ENCODE peak calls at places on chromosome 9, in eight cellular contexts. One of them, this sample, is unnamed.

GRCh38 chr9:116286287-116286686 is 132.7 kb downstream of the PAPPA start:
- DNase-seq in ascending aorta: no peak
- DNase-seq in coronary artery: no peak
- DNase-seq in mucosa of descending colon: no peak
- DNase-seq in GM12864: no peak
- DNase-seq in H9: peak
- DNase-seq in CD8-positive, alpha-beta T cell: no peak
- DNase-seq in transverse colon: no peak
- DNase-seq in this sample: no peak

GRCh38 chr9:107592439-107592838 is 102.9 kb upstream of the KLF4 start:
- DNase-seq in ascending aorta: no peak
- DNase-seq in coronary artery: no peak
- DNase-seq in mucosa of descending colon: no peak
- DNase-seq in GM12864: no peak
- DNase-seq in H9: no peak
- DNase-seq in CD8-positive, alpha-beta T cell: no peak
- DNase-seq in transverse colon: no peak
- DNase-seq in this sample: no peak

GRCh38 chr9:116450378-116451139 is 236.5 kb upstream of the TRIM32 start:
- DNase-seq in ascending aorta: peak
- DNase-seq in coronary artery: no peak
- DNase-seq in mucosa of descending colon: no peak
- DNase-seq in GM12864: no peak
- DNase-seq in H9: no peak
- DNase-seq in CD8-positive, alpha-beta T cell: no peak
- DNase-seq in transverse colon: no peak
- DNase-seq in this sample: no peak

GRCh38 chr9:111622626-111623025 is 8.5 kb upstream of the DNAJC25 start:
- DNase-seq in ascending aorta: no peak
- DNase-seq in coronary artery: no peak
- DNase-seq in mucosa of descending colon: no peak
- DNase-seq in GM12864: no peak
- DNase-seq in H9: no peak
- DNase-seq in CD8-positive, alpha-beta T cell: no peak
- DNase-seq in transverse colon: no peak
- DNase-seq in this sample: peak

GRCh38 chr9:123710299-123710698 is 219.6 kb downstream of the DENND1A start:
- DNase-seq in ascending aorta: no peak
- DNase-seq in coronary artery: no peak
- DNase-seq in mucosa of descending colon: no peak
- DNase-seq in GM12864: no peak
- DNase-seq in H9: no peak
- DNase-seq in CD8-positive, alpha-beta T cell: no peak
- DNase-seq in transverse colon: no peak
- DNase-seq in this sample: no peak

GRCh38 chr9:22103650-22104575 is 94.8 kb upstream of the CDKN2B start:
- DNase-seq in ascending aorta: no peak
- DNase-seq in coronary artery: no peak
- DNase-seq in mucosa of descending colon: no peak
- DNase-seq in GM12864: no peak
- DNase-seq in H9: no peak
- DNase-seq in CD8-positive, alpha-beta T cell: no peak
- DNase-seq in transverse colon: peak
- DNase-seq in this sample: no peak

GRCh38 chr9:115234094-115234493 is 116.1 kb upstream of the TNC start:
- DNase-seq in ascending aorta: no peak
- DNase-seq in coronary artery: no peak
- DNase-seq in mucosa of descending colon: no peak
- DNase-seq in GM12864: no peak
- DNase-seq in H9: no peak
- DNase-seq in CD8-positive, alpha-beta T cell: no peak
- DNase-seq in transverse colon: no peak
- DNase-seq in this sample: no peak

GRCh38 chr9:69936427-69936826 is 107.2 kb upstream of the MAMDC2 start:
- DNase-seq in ascending aorta: no peak
- DNase-seq in coronary artery: no peak
- DNase-seq in mucosa of descending colon: no peak
- DNase-seq in GM12864: no peak
- DNase-seq in H9: no peak
- DNase-seq in CD8-positive, alpha-beta T cell: no peak
- DNase-seq in transverse colon: no peak
- DNase-seq in this sample: no peak

GRCh38 chr9:87676976-87677775 is 48.7 kb upstream of the CTSL start:
- DNase-seq in ascending aorta: peak
- DNase-seq in coronary artery: peak
- DNase-seq in mucosa of descending colon: no peak
- DNase-seq in GM12864: no peak
- DNase-seq in H9: peak
- DNase-seq in CD8-positive, alpha-beta T cell: no peak
- DNase-seq in transverse colon: no peak
- DNase-seq in this sample: no peak

GRCh38 chr9:110583237-110583636 is 3.7 kb upstream of the SVEP1 start:
- DNase-seq in ascending aorta: no peak
- DNase-seq in coronary artery: no peak
- DNase-seq in mucosa of descending colon: no peak
- DNase-seq in GM12864: no peak
- DNase-seq in H9: no peak
- DNase-seq in CD8-positive, alpha-beta T cell: no peak
- DNase-seq in transverse colon: no peak
- DNase-seq in this sample: no peak

GRCh38 chr9:112378441-112379176 is 1.3 kb upstream of the HSDL2 start:
- DNase-seq in ascending aorta: no peak
- DNase-seq in coronary artery: no peak
- DNase-seq in mucosa of descending colon: peak
- DNase-seq in GM12864: no peak
- DNase-seq in H9: peak
- DNase-seq in CD8-positive, alpha-beta T cell: no peak
- DNase-seq in transverse colon: peak
- DNase-seq in this sample: no peak

GRCh38 chr9:130970052-130970451 is 31.0 kb upstream of the FIBCD1 start:
- DNase-seq in ascending aorta: no peak
- DNase-seq in coronary artery: no peak
- DNase-seq in mucosa of descending colon: no peak
- DNase-seq in GM12864: no peak
- DNase-seq in H9: no peak
- DNase-seq in CD8-positive, alpha-beta T cell: no peak
- DNase-seq in transverse colon: no peak
- DNase-seq in this sample: no peak

GRCh38 chr9:77435688-77436087 is 212.4 kb downstream of the GNA14 start:
- DNase-seq in ascending aorta: no peak
- DNase-seq in coronary artery: no peak
- DNase-seq in mucosa of descending colon: no peak
- DNase-seq in GM12864: no peak
- DNase-seq in H9: no peak
- DNase-seq in CD8-positive, alpha-beta T cell: no peak
- DNase-seq in transverse colon: no peak
- DNase-seq in this sample: no peak

GRCh38 chr9:105883847-105884246 is 189.5 kb downstream of the TMEM38B start:
- DNase-seq in ascending aorta: no peak
- DNase-seq in coronary artery: no peak
- DNase-seq in mucosa of descending colon: no peak
- DNase-seq in GM12864: peak
- DNase-seq in H9: no peak
- DNase-seq in CD8-positive, alpha-beta T cell: no peak
- DNase-seq in transverse colon: no peak
- DNase-seq in this sample: no peak

GRCh38 chr9:133112361-133113026 is 8.5 kb downstream of the RALGDS start:
- DNase-seq in ascending aorta: peak
- DNase-seq in coronary artery: no peak
- DNase-seq in mucosa of descending colon: peak
- DNase-seq in GM12864: no peak
- DNase-seq in H9: no peak
- DNase-seq in CD8-positive, alpha-beta T cell: peak
- DNase-seq in transverse colon: peak
- DNase-seq in this sample: peak

GRCh38 chr9:106877345-106877744 is 14.4 kb downstream of the ZNF462 start:
- DNase-seq in ascending aorta: no peak
- DNase-seq in coronary artery: no peak
- DNase-seq in mucosa of descending colon: no peak
- DNase-seq in GM12864: no peak
- DNase-seq in H9: no peak
- DNase-seq in CD8-positive, alpha-beta T cell: no peak
- DNase-seq in transverse colon: no peak
- DNase-seq in this sample: no peak

GRCh38 chr9:2016411-2017208 is 1.5 kb downstream of the SMARCA2 start:
- DNase-seq in ascending aorta: peak
- DNase-seq in coronary artery: peak
- DNase-seq in mucosa of descending colon: peak
- DNase-seq in GM12864: no peak
- DNase-seq in H9: peak
- DNase-seq in CD8-positive, alpha-beta T cell: peak
- DNase-seq in transverse colon: peak
- DNase-seq in this sample: peak

GRCh38 chr9:112348993-112349333 is 15.5 kb upstream of the PTBP3 start:
- DNase-seq in ascending aorta: no peak
- DNase-seq in coronary artery: no peak
- DNase-seq in mucosa of descending colon: no peak
- DNase-seq in GM12864: no peak
- DNase-seq in H9: no peak
- DNase-seq in CD8-positive, alpha-beta T cell: no peak
- DNase-seq in transverse colon: no peak
- DNase-seq in this sample: no peak

GRCh38 chr9:83234541-83234940 is 171.6 kb upstream of the RASEF start:
- DNase-seq in ascending aorta: no peak
- DNase-seq in coronary artery: no peak
- DNase-seq in mucosa of descending colon: no peak
- DNase-seq in GM12864: no peak
- DNase-seq in H9: no peak
- DNase-seq in CD8-positive, alpha-beta T cell: no peak
- DNase-seq in transverse colon: no peak
- DNase-seq in this sample: no peak

GRCh38 chr9:99489043-99489378 is 266.9 kb downstream of the SEC61B start:
- DNase-seq in ascending aorta: no peak
- DNase-seq in coronary artery: no peak
- DNase-seq in mucosa of descending colon: no peak
- DNase-seq in GM12864: no peak
- DNase-seq in H9: no peak
- DNase-seq in CD8-positive, alpha-beta T cell: no peak
- DNase-seq in transverse colon: no peak
- DNase-seq in this sample: no peak

GRCh38 chr9:119868694-119869093 is 499.5 kb upstream of the BRINP1 start:
- DNase-seq in ascending aorta: no peak
- DNase-seq in coronary artery: no peak
- DNase-seq in mucosa of descending colon: no peak
- DNase-seq in GM12864: no peak
- DNase-seq in H9: no peak
- DNase-seq in CD8-positive, alpha-beta T cell: no peak
- DNase-seq in transverse colon: peak
- DNase-seq in this sample: no peak

DNA sequence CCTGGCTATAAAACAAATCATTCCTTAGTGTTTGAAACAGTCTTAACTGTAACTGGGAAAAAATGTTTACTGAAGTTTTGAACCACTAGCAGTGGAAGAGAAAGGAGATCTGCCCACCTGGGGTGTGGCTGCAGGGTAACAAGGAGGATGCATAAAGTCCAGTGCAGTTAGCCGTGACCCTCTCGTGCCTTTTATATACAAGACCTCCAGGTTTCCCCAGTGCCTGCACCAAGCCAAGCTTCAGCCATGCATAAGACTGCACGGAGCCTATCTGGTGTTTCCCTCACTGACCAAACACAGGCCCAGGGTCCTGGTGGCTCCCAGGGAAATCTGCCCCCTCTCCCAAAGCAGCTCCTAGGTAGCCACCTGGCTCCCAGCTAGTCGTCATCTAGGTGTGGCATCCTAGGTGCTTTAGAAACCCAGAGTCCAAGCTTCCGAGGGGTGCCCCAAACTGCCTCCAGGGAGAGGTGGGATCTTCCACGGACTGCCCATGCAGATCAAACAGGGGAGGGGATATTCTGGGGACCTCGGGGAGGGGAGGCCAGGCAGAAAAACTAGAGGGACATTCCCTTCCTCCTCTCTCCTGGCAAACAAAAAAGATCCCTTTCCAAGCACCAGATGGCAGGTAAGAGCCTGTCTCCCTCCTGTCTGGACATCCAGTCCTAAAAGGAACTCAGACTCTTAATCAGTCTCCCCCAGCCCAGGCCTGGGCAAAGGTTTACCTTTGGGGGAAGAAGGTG is 2.7 kb downstream of the SHB start:
- DNase-seq in ascending aorta: no peak
- DNase-seq in coronary artery: no peak
- DNase-seq in mucosa of descending colon: peak
- DNase-seq in GM12864: no peak
- DNase-seq in H9: no peak
- DNase-seq in CD8-positive, alpha-beta T cell: no peak
- DNase-seq in transverse colon: no peak
- DNase-seq in this sample: no peak
- TF ChIP-seq CTCF in ascending aorta: no peak
- TF ChIP-seq CTCF in coronary artery: no peak
- TF ChIP-seq CTCF in mucosa of descending colon: no peak
- TF ChIP-seq CTCF in GM12864: no peak
- TF ChIP-seq CTCF in H9: peak
- TF ChIP-seq CTCF in CD8-positive, alpha-beta T cell: no peak
- TF ChIP-seq CTCF in transverse colon: peak
- TF ChIP-seq CTCF in this sample: no peak

GRCh38 chr9:134253596-134254205 is 72.6 kb upstream of the RXRA start:
- DNase-seq in ascending aorta: no peak
- DNase-seq in coronary artery: no peak
- DNase-seq in mucosa of descending colon: no peak
- DNase-seq in GM12864: no peak
- DNase-seq in H9: no peak
- DNase-seq in CD8-positive, alpha-beta T cell: no peak
- DNase-seq in transverse colon: no peak
- DNase-seq in this sample: no peak
- TF ChIP-seq CTCF in ascending aorta: no peak
- TF ChIP-seq CTCF in coronary artery: no peak
- TF ChIP-seq CTCF in mucosa of descending colon: no peak
- TF ChIP-seq CTCF in GM12864: no peak
- TF ChIP-seq CTCF in H9: no peak
- TF ChIP-seq CTCF in CD8-positive, alpha-beta T cell: peak
- TF ChIP-seq CTCF in transverse colon: no peak
- TF ChIP-seq CTCF in this sample: no peak

GRCh38 chr9:121743441-121744001 is 92.1 kb downstream of the DAB2IP start:
- DNase-seq in ascending aorta: peak
- DNase-seq in coronary artery: peak
- DNase-seq in mucosa of descending colon: peak
- DNase-seq in GM12864: no peak
- DNase-seq in H9: peak
- DNase-seq in CD8-positive, alpha-beta T cell: no peak
- DNase-seq in transverse colon: peak
- DNase-seq in this sample: no peak
- TF ChIP-seq CTCF in ascending aorta: no peak
- TF ChIP-seq CTCF in coronary artery: no peak
- TF ChIP-seq CTCF in mucosa of descending colon: peak
- TF ChIP-seq CTCF in GM12864: no peak
- TF ChIP-seq CTCF in H9: no peak
- TF ChIP-seq CTCF in CD8-positive, alpha-beta T cell: no peak
- TF ChIP-seq CTCF in transverse colon: peak
- TF ChIP-seq CTCF in this sample: peak

DNA sequence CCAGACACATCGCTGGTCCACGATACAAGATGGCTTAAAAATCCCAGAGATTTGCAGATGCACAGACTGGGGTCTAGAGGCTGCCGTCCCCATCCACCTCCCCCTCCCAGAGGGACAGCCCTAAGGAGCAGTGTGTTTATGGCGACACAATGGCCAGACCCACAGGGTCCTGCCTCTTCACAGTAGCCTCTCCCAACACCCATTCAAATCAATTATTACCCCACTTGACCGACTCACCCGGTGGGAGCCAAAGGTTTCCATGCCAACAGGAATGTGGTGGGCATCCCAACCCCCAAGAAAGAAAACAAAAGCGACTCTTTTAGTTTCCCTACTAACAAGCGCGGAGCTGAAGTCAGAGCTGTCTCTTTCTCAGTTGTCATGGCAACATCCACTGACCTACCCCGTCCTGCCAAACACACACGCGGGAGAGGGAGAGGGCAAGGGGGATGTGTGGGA is 209.0 kb downstream of the TTLL11 start:
- DNase-seq in ascending aorta: no peak
- DNase-seq in coronary artery: peak
- DNase-seq in mucosa of descending colon: no peak
- DNase-seq in GM12864: no peak
- DNase-seq in H9: no peak
- DNase-seq in CD8-positive, alpha-beta T cell: no peak
- DNase-seq in transverse colon: no peak
- DNase-seq in this sample: no peak
- TF ChIP-seq CTCF in ascending aorta: no peak
- TF ChIP-seq CTCF in coronary artery: no peak
- TF ChIP-seq CTCF in mucosa of descending colon: no peak
- TF ChIP-seq CTCF in GM12864: no peak
- TF ChIP-seq CTCF in H9: no peak
- TF ChIP-seq CTCF in CD8-positive, alpha-beta T cell: no peak
- TF ChIP-seq CTCF in transverse colon: no peak
- TF ChIP-seq CTCF in this sample: no peak

This sample was measured in omental fat pad.